ENCODE peak calls at places on chromosomes 16 and 17, in nine cellular contexts. One of them, this sample, is unnamed. For H3K9me3, the result is how much of the 10 kb centered on the place peaks cover.

GRCh38 chr16:70651524-70651923 is 5.2 kb downstream of the IL34 start:
- DNase-seq in HCT116: no peak
- DNase-seq in psoas muscle: no peak
- DNase-seq in heart left ventricle: no peak
- DNase-seq in pancreas: no peak
- DNase-seq in thoracic aorta: no peak
- DNase-seq in breast epithelium: no peak
- DNase-seq in mucosa of descending colon: no peak
- DNase-seq in IMR-90: peak
- DNase-seq in this sample: no peak

GRCh38 chr17:46139365-46140210 is 53.6 kb downstream of the KANSL1 start:
- DNase-seq in HCT116: no peak
- DNase-seq in psoas muscle: no peak
- DNase-seq in heart left ventricle: no peak
- DNase-seq in pancreas: no peak
- DNase-seq in thoracic aorta: no peak
- DNase-seq in breast epithelium: no peak
- DNase-seq in mucosa of descending colon: no peak
- DNase-seq in IMR-90: no peak
- DNase-seq in this sample: no peak

GRCh38 chr17:78672880-78673371 is 95.7 kb upstream of the DNAH17 start:
- DNase-seq in HCT116: no peak
- DNase-seq in psoas muscle: peak
- DNase-seq in heart left ventricle: no peak
- DNase-seq in pancreas: no peak
- DNase-seq in thoracic aorta: no peak
- DNase-seq in breast epithelium: no peak
- DNase-seq in mucosa of descending colon: no peak
- DNase-seq in IMR-90: no peak
- DNase-seq in this sample: peak

GRCh38 chr17:27569257-27569722 is 61.7 kb upstream of the LGALS9 start:
- DNase-seq in HCT116: no peak
- DNase-seq in psoas muscle: peak
- DNase-seq in heart left ventricle: no peak
- DNase-seq in pancreas: peak
- DNase-seq in thoracic aorta: no peak
- DNase-seq in breast epithelium: no peak
- DNase-seq in mucosa of descending colon: peak
- DNase-seq in IMR-90: peak
- DNase-seq in this sample: peak

GRCh38 chr17:56772442-56772841 is 61.3 kb downstream of the C17orf67 start:
- DNase-seq in HCT116: no peak
- DNase-seq in psoas muscle: no peak
- DNase-seq in heart left ventricle: no peak
- DNase-seq in pancreas: no peak
- DNase-seq in thoracic aorta: no peak
- DNase-seq in breast epithelium: no peak
- DNase-seq in mucosa of descending colon: no peak
- DNase-seq in IMR-90: no peak
- DNase-seq in this sample: no peak

GRCh38 chr17:48194097-48194550 is 86.6 kb downstream of the SNX11 start:
- DNase-seq in HCT116: peak
- DNase-seq in psoas muscle: no peak
- DNase-seq in heart left ventricle: no peak
- DNase-seq in pancreas: no peak
- DNase-seq in thoracic aorta: no peak
- DNase-seq in breast epithelium: no peak
- DNase-seq in mucosa of descending colon: no peak
- DNase-seq in IMR-90: peak
- DNase-seq in this sample: no peak

GRCh38 chr17:44267165-44267455 is 825 bp downstream of the SLC4A1 start:
- DNase-seq in HCT116: no peak
- DNase-seq in psoas muscle: no peak
- DNase-seq in heart left ventricle: no peak
- DNase-seq in pancreas: no peak
- DNase-seq in thoracic aorta: no peak
- DNase-seq in breast epithelium: no peak
- DNase-seq in mucosa of descending colon: no peak
- DNase-seq in IMR-90: no peak
- DNase-seq in this sample: no peak

GRCh38 chr16:68468849-68469248 is 20.5 kb upstream of the SMPD3 start:
- DNase-seq in HCT116: no peak
- DNase-seq in psoas muscle: no peak
- DNase-seq in heart left ventricle: no peak
- DNase-seq in pancreas: no peak
- DNase-seq in thoracic aorta: no peak
- DNase-seq in breast epithelium: no peak
- DNase-seq in mucosa of descending colon: peak
- DNase-seq in IMR-90: no peak
- DNase-seq in this sample: no peak

GRCh38 chr16:53007095-53007494 is 45.6 kb downstream of the CHD9NB start:
- DNase-seq in HCT116: no peak
- DNase-seq in psoas muscle: no peak
- DNase-seq in heart left ventricle: no peak
- DNase-seq in pancreas: no peak
- DNase-seq in thoracic aorta: no peak
- DNase-seq in breast epithelium: no peak
- DNase-seq in mucosa of descending colon: peak
- DNase-seq in IMR-90: no peak
- DNase-seq in this sample: no peak

GRCh38 chr17:80818871-80819270 is 172.8 kb upstream of the CHMP6 start:
- DNase-seq in HCT116: no peak
- DNase-seq in psoas muscle: peak
- DNase-seq in heart left ventricle: no peak
- DNase-seq in pancreas: no peak
- DNase-seq in thoracic aorta: no peak
- DNase-seq in breast epithelium: no peak
- DNase-seq in mucosa of descending colon: no peak
- DNase-seq in IMR-90: no peak
- DNase-seq in this sample: no peak

GRCh38 chr17:54948380-54948779 is 20.1 kb downstream of the COX11 start:
- DNase-seq in HCT116: peak
- DNase-seq in psoas muscle: no peak
- DNase-seq in heart left ventricle: no peak
- DNase-seq in pancreas: no peak
- DNase-seq in thoracic aorta: no peak
- DNase-seq in breast epithelium: no peak
- DNase-seq in mucosa of descending colon: no peak
- DNase-seq in IMR-90: peak
- DNase-seq in this sample: no peak

GRCh38 chr17:61307905-61308886 is 91.4 kb upstream of the TBX2 start:
- DNase-seq in HCT116: no peak
- DNase-seq in psoas muscle: no peak
- DNase-seq in heart left ventricle: no peak
- DNase-seq in pancreas: no peak
- DNase-seq in thoracic aorta: no peak
- DNase-seq in breast epithelium: no peak
- DNase-seq in mucosa of descending colon: no peak
- DNase-seq in IMR-90: peak
- DNase-seq in this sample: no peak

GRCh38 chr16:16828913-16829398 is 450.0 kb downstream of the NPIPA7 start:
- DNase-seq in HCT116: no peak
- DNase-seq in psoas muscle: no peak
- DNase-seq in heart left ventricle: no peak
- DNase-seq in pancreas: no peak
- DNase-seq in thoracic aorta: no peak
- DNase-seq in breast epithelium: no peak
- DNase-seq in mucosa of descending colon: no peak
- DNase-seq in IMR-90: no peak
- DNase-seq in this sample: no peak

GRCh38 chr16:5008311-5008731 is 25.4 kb downstream of the NAGPA start:
- DNase-seq in HCT116: no peak
- DNase-seq in psoas muscle: no peak
- DNase-seq in heart left ventricle: no peak
- DNase-seq in pancreas: no peak
- DNase-seq in thoracic aorta: no peak
- DNase-seq in breast epithelium: no peak
- DNase-seq in mucosa of descending colon: no peak
- DNase-seq in IMR-90: no peak
- DNase-seq in this sample: no peak

DNA sequence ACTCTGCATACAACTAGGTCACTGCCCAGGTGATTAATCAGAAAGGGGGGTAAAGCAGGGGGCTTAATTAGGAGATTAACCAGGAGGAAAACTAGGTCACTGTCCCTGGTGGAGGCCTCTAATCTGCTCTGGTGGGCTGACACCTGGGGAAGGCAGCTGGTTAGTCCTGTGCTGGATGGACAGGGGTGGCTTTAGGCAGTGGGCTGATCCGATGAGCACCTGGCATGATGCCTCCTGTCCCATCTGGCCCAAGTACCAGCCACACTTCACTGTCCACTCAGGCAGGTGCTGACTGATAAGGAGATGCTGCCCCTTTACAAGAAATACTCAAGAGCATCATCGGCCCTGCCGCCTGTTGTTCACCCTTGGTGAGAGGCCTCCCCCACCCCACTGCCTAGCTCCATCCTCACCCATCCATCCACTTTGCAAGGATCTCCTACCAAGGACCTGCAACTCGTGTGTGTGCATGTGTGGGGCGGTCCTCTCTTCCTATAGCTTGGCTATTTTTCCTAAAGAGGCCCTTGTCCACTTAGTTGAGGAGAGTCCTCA is 13.8 kb upstream of the RCVRN start:
- DNase-seq in HCT116: no peak
- DNase-seq in psoas muscle: no peak
- DNase-seq in heart left ventricle: no peak
- DNase-seq in pancreas: no peak
- DNase-seq in thoracic aorta: no peak
- DNase-seq in breast epithelium: no peak
- DNase-seq in mucosa of descending colon: no peak
- DNase-seq in IMR-90: no peak
- DNase-seq in this sample: no peak
- H3K9me3 ChIP-seq in HCT116: under half
- H3K9me3 ChIP-seq in psoas muscle: under half
- H3K9me3 ChIP-seq in heart left ventricle: under half
- H3K9me3 ChIP-seq in pancreas: under half
- H3K9me3 ChIP-seq in thoracic aorta: under half
- H3K9me3 ChIP-seq in breast epithelium: under half
- H3K9me3 ChIP-seq in mucosa of descending colon: under half
- H3K9me3 ChIP-seq in IMR-90: under half
- H3K9me3 ChIP-seq in this sample: under half

GRCh38 chr16:35239561-35239960 is 1780.1 kb downstream of the TP53TG3F start:
- DNase-seq in HCT116: no peak
- DNase-seq in psoas muscle: no peak
- DNase-seq in heart left ventricle: no peak
- DNase-seq in pancreas: no peak
- DNase-seq in thoracic aorta: no peak
- DNase-seq in breast epithelium: no peak
- DNase-seq in mucosa of descending colon: no peak
- DNase-seq in IMR-90: no peak
- DNase-seq in this sample: no peak
- H3K9me3 ChIP-seq in HCT116: under half
- H3K9me3 ChIP-seq in psoas muscle: under half
- H3K9me3 ChIP-seq in heart left ventricle: under half
- H3K9me3 ChIP-seq in pancreas: under half
- H3K9me3 ChIP-seq in thoracic aorta: under half
- H3K9me3 ChIP-seq in breast epithelium: under half
- H3K9me3 ChIP-seq in mucosa of descending colon: half or more
- H3K9me3 ChIP-seq in IMR-90: under half
- H3K9me3 ChIP-seq in this sample: under half

GRCh38 chr17:7026471-7027115 is 3.7 kb downstream of the BCL6B start:
- DNase-seq in HCT116: no peak
- DNase-seq in psoas muscle: no peak
- DNase-seq in heart left ventricle: no peak
- DNase-seq in pancreas: no peak
- DNase-seq in thoracic aorta: no peak
- DNase-seq in breast epithelium: no peak
- DNase-seq in mucosa of descending colon: no peak
- DNase-seq in IMR-90: no peak
- DNase-seq in this sample: no peak

GRCh38 chr17:7024402-7024785 is 1.5 kb downstream of the BCL6B start:
- DNase-seq in HCT116: no peak
- DNase-seq in psoas muscle: no peak
- DNase-seq in heart left ventricle: no peak
- DNase-seq in pancreas: no peak
- DNase-seq in thoracic aorta: no peak
- DNase-seq in breast epithelium: no peak
- DNase-seq in mucosa of descending colon: no peak
- DNase-seq in IMR-90: no peak
- DNase-seq in this sample: no peak

GRCh38 chr17:7027335-7027734 is 4.5 kb downstream of the BCL6B start:
- DNase-seq in HCT116: no peak
- DNase-seq in psoas muscle: no peak
- DNase-seq in heart left ventricle: no peak
- DNase-seq in pancreas: no peak
- DNase-seq in thoracic aorta: no peak
- DNase-seq in breast epithelium: no peak
- DNase-seq in mucosa of descending colon: no peak
- DNase-seq in IMR-90: no peak
- DNase-seq in this sample: no peak

GRCh38 chr17:7023576-7024401 is 939 bp downstream of the BCL6B start:
- DNase-seq in HCT116: peak
- DNase-seq in psoas muscle: peak
- DNase-seq in heart left ventricle: peak
- DNase-seq in pancreas: peak
- DNase-seq in thoracic aorta: no peak
- DNase-seq in breast epithelium: peak
- DNase-seq in mucosa of descending colon: peak
- DNase-seq in IMR-90: peak
- DNase-seq in this sample: peak

DNA sequence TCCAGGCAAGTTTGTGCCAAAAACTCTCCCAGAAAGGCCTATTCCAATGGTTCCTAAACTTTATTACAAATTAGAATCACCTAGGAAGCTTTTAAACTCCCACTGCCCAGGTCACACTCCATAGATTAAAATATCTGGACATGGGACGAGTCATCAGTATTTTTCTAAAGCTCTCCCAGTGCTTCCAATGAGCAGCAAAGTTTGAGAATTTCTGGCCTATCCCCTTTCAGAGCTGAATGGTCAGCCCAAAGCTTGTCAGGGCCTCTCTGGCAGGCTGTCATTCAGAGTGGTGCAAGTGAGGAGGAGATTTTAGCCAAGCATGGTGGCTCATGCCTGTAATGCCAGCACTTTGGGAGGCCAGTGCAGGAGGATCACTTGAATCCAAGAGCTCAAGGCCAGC is 2.4 kb downstream of the BCL6B start:
- DNase-seq in HCT116: no peak
- DNase-seq in psoas muscle: no peak
- DNase-seq in heart left ventricle: no peak
- DNase-seq in pancreas: no peak
- DNase-seq in thoracic aorta: no peak
- DNase-seq in breast epithelium: no peak
- DNase-seq in mucosa of descending colon: no peak
- DNase-seq in IMR-90: no peak
- DNase-seq in this sample: no peak
- H3K9me3 ChIP-seq in HCT116: under half
- H3K9me3 ChIP-seq in psoas muscle: under half
- H3K9me3 ChIP-seq in heart left ventricle: under half
- H3K9me3 ChIP-seq in pancreas: under half
- H3K9me3 ChIP-seq in thoracic aorta: under half
- H3K9me3 ChIP-seq in breast epithelium: under half
- H3K9me3 ChIP-seq in mucosa of descending colon: under half
- H3K9me3 ChIP-seq in IMR-90: under half
- H3K9me3 ChIP-seq in this sample: under half

DNA sequence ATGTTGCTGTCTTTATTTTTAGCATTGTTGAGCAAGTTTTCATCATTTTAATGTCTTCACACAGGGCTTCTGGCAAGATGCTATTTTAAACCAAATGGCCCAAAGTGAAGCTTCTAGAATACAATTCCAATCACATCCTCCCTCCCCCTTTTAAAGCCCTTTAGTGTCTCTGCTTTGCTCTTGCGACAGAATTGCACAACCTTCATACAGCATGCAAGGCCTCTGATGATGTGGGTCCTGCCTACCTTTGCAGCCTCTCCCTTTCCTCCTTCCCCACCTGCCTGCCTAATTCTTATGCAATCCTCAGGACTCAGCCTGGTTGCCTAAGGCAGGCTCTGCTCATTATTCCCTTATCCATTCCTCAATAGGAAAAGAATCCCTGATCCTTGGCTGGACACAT is 381.7 kb downstream of the SLC39A11 start:
- DNase-seq in HCT116: no peak
- DNase-seq in psoas muscle: no peak
- DNase-seq in heart left ventricle: no peak
- DNase-seq in pancreas: no peak
- DNase-seq in thoracic aorta: no peak
- DNase-seq in breast epithelium: no peak
- DNase-seq in mucosa of descending colon: no peak
- DNase-seq in IMR-90: no peak
- DNase-seq in this sample: no peak
- H3K9me3 ChIP-seq in HCT116: under half
- H3K9me3 ChIP-seq in psoas muscle: under half
- H3K9me3 ChIP-seq in heart left ventricle: under half
- H3K9me3 ChIP-seq in pancreas: under half
- H3K9me3 ChIP-seq in thoracic aorta: under half
- H3K9me3 ChIP-seq in breast epithelium: under half
- H3K9me3 ChIP-seq in mucosa of descending colon: under half
- H3K9me3 ChIP-seq in IMR-90: under half
- H3K9me3 ChIP-seq in this sample: under half